ENCODE peak calls at places on chromosomes 5 and 9, in six cellular contexts. S is hippocampal formation; Z is T1000; X is left colon; Q is activated naive CD4-positive, alpha-beta T cell treated with anti-CD3 and anti-CD28 coated beads for 36 hours; P is GM10248. T is an unnamed sample.

GRCh38 chr5:41503321-41503720 is 7.1 kb downstream of the PLCXD3 start:
- DNase-seq in S (no peak), Z (no peak), X (no peak), Q (no peak), P (no peak), T (no peak)

GRCh38 chr5:125633523-125633922 is 789.7 kb upstream of the GRAMD2B start:
- DNase-seq in S (no peak), Z (no peak), X (no peak), Q (no peak), P (no peak), T (no peak)

GRCh38 chr9:104074876-104075275 is 19.2 kb upstream of the SMC2 start:
- DNase-seq in S (no peak), Z (no peak), X (no peak), Q (no peak), P (no peak), T (peak; percentile 57)

GRCh38 chr5:15554542-15554941 is 54.6 kb downstream of the FBXL7 start:
- DNase-seq in S (no peak), Z (no peak), X (no peak), Q (no peak), P (no peak), T (no peak)

GRCh38 chr5:154174091-154174490 is 16.4 kb upstream of the GALNT10 start:
- DNase-seq in S (no peak), Z (no peak), X (no peak), Q (no peak), P (no peak), T (no peak)

GRCh38 chr5:72408602-72409001 is 88.4 kb downstream of the PTCD2 start:
- DNase-seq in S (no peak), Z (no peak), X (no peak), Q (no peak), P (no peak), T (no peak)

GRCh38 chr5:61044545-61044944 is 99.5 kb downstream of the NDUFAF2 start:
- DNase-seq in S (no peak), Z (no peak), X (no peak), Q (no peak), P (no peak), T (no peak)

GRCh38 chr9:114223564-114224246 is 68.4 kb downstream of the COL27A1 start:
- DNase-seq in S (no peak), Z (no peak), X (no peak), Q (no peak), P (no peak), T (no peak)

GRCh38 chr5:175478008-175478383 is 364 bp upstream of the SFXN1 start:
- DNase-seq in S (no peak), Z (no peak), X (no peak), Q (no peak), P (no peak), T (no peak)

GRCh38 chr9:1458503-1458902 is 408.3 kb downstream of the DMRT2 start:
- DNase-seq in S (no peak), Z (peak; percentile 3), X (no peak), Q (no peak), P (no peak), T (peak; percentile 37)

GRCh38 chr5:159243385-159243784 is 19.7 kb upstream of the UBLCP1 start:
- DNase-seq in S (no peak), Z (no peak), X (no peak), Q (no peak), P (no peak), T (no peak)

GRCh38 chr9:137167113-137167751 is 2.6 kb downstream of the LRRC26 start:
- DNase-seq in S (no peak), Z (no peak), X (no peak), Q (no peak), P (no peak), T (no peak)

GRCh38 chr9:130936285-130937117 is 2.5 kb downstream of the FIBCD1 start:
- DNase-seq in S (no peak), Z (peak; percentile 86), X (peak; percentile 46), Q (no peak), P (no peak), T (peak; percentile 34)

GRCh38 chr5:17440766-17441165 is 57.3 kb upstream of the TAF11L2 start:
- DNase-seq in S (no peak), Z (no peak), X (no peak), Q (no peak), P (no peak), T (peak; percentile 17)